ENCODE peak calls at places on chromosomes 1 and 21, in five cellular contexts. O is MM.1S; T is CD8-positive, alpha-beta T cell; F is neural progenitor cell; B is upper lobe of left lung. I is an unnamed sample.

GRCh38 chr1:79682478-79682877 is 675.9 kb upstream of the ADGRL4 start:
- DNase-seq in O (no peak), T (no peak), F (no peak), B (no peak), I (no peak)

GRCh38 chr1:214102907-214103306 is 115.1 kb downstream of the PROX1 start:
- DNase-seq in O (no peak), T (no peak), F (peak; percentile 21), B (no peak), I (peak; percentile 63)

GRCh38 chr21:24938592-24938991 is 668.7 kb downstream of the MRPL39 start:
- DNase-seq in O (no peak), T (no peak), F (no peak), B (no peak), I (no peak)

GRCh38 chr1:201970334-201971159 is 11.9 kb upstream of the RNPEP start:
- DNase-seq in O (no peak), T (no peak), F (no peak), B (no peak), I (no peak)

GRCh38 chr1:198298653-198299052 is 141.9 kb downstream of the NEK7 start:
- DNase-seq in O (no peak), T (no peak), F (peak; percentile 56), B (no peak), I (no peak)

GRCh38 chr1:58353168-58353567 is 193.4 kb downstream of the OMA1 start:
- DNase-seq in O (no peak), T (no peak), F (no peak), B (no peak), I (no peak)

GRCh38 chr21:43023175-43023574 is 48.8 kb downstream of the PKNOX1 start:
- DNase-seq in O (no peak), T (no peak), F (no peak), B (no peak), I (no peak)

GRCh38 chr1:235892734-235893413 is 26.2 kb upstream of the LYST start:
- DNase-seq in O (no peak), T (no peak), F (no peak), B (no peak), I (no peak)

GRCh38 chr1:17551755-17552234 is 12.3 kb downstream of the ARHGEF10L start:
- DNase-seq in O (no peak), T (no peak), F (no peak), B (peak; percentile 34), I (no peak)

GRCh38 chr1:234915923-234916675 is 212.5 kb downstream of the TOMM20 start:
- DNase-seq in O (no peak), T (no peak), F (no peak), B (peak; percentile 57), I (no peak)

GRCh38 chr1:27970401-27970800 is 10.6 kb downstream of the XKR8 start:
- DNase-seq in O (no peak), T (no peak), F (no peak), B (no peak), I (peak; percentile 54)

GRCh38 chr1:163796394-163796821 is 474.7 kb downstream of the NUF2 start:
- DNase-seq in O (no peak), T (no peak), F (peak; percentile 20), B (no peak), I (no peak)

GRCh38 chr1:22239378-22239777 is 96.5 kb upstream of the WNT4 start:
- DNase-seq in O (no peak), T (no peak), F (no peak), B (peak; percentile 44), I (no peak)

DNA sequence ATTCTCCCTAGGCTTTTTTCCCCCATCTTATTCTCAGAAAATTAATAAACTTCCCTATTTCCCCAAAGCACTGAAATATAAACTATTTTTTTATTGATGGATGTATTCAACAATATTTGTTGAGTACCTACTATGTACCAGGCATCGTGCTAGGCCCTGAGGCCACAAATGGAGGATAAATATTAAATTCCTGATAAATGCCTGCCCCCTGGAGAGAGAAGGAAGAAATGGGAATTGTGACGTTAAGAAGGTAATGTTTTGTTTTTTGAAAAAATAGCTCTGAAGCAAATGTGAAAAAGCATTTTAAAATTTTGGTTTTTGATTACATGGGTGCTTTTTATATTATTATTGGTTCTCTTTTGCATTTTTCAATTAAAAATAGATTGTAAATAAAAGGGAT is 60.5 kb upstream of the DPT start:
- DNase-seq in O (no peak), T (no peak), F (no peak), B (no peak), I (no peak)
- TF ChIP-seq CTCF in O (no peak), T (no peak), F (no peak), B (no peak), I (no peak)

GRCh38 chr1:44616284-44616990 is 57.8 kb downstream of the TMEM53 start:
- DNase-seq in O (no peak), T (no peak), F (no peak), B (no peak), I (no peak)

GRCh38 chr1:44616991-44617702 is 57.1 kb downstream of the TMEM53 start:
- DNase-seq in O (no peak), T (no peak), F (peak; percentile 56), B (no peak), I (no peak)

GRCh38 chr1:44611419-44611818 is 62.9 kb downstream of the TMEM53 start:
- DNase-seq in O (no peak), T (no peak), F (no peak), B (no peak), I (no peak)

GRCh38 chr1:44611866-44612265 is 62.4 kb downstream of the TMEM53 start:
- DNase-seq in O (no peak), T (no peak), F (no peak), B (no peak), I (no peak)

DNA sequence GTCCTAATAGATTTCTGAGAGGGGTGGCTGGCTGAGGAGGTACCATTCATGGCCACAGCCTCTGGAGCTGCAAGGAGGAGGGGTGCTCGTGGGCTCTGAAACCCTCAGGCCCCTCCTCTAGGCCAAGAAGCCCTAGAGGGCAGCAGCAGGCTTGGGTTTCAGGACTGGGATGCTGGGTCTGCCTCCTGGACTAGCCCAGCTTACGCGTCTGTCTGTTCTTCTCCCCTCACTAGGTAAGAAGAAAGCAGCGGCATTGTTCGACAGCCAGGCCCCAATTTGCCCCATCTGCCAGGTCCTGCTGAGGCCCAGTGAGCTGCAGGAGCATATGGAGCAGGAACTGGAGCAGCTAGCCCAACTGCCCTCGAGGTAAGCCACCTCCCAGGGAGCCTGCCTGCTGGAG is 60.3 kb downstream of the TMEM53 start:
- DNase-seq in O (no peak), T (no peak), F (peak; percentile 47), B (no peak), I (no peak)
- H3K27ac ChIP-seq in O (no peak overlapping the region), T (no peak overlapping the region), F (no peak overlapping the region), B (no peak overlapping the region), I (no peak overlapping the region)

DNA sequence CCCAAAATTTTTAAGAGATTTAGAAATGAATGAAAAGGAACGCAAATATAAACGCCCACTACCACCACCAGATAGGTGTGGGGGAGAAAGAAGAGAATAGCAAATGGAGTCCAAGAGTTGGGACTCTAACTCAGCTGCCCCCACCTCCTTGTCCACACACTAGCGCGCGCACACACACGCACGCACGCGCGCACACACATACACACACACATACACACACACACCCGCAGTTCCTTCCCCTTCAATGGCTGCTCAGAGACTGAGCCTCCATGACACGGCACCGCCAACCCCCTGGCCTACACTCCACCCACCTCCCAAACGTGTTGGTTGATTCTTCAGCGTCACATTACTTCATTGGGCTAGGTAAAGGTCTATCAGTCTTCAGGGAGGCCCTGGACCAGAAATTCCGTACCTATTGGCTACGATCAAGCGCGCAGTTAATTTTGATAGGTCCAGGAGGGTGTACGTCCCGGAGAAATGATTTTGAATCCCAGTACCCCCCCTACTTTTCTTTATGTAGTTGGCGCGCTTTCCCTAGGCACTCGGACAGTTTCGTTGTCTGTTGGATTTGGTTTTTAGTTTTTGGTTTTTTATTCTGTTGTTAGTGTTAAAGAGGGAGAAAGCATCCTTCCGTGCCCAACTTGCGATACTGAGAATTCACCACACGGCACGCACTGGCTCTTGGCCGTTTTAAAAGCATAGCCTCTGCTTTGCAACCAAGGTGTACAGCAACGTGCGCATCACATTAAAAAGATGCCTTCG is at the start of gene ANP32E:
- DNase-seq in O (peak; percentile 100), T (peak; percentile 94), F (peak; percentile 97), B (peak; percentile 96), I (peak; percentile 99)
- TF ChIP-seq CTCF in O (peak; percentile 49), T (no peak), F (peak; percentile 36), B (peak; percentile 29), I (no peak)

DNA sequence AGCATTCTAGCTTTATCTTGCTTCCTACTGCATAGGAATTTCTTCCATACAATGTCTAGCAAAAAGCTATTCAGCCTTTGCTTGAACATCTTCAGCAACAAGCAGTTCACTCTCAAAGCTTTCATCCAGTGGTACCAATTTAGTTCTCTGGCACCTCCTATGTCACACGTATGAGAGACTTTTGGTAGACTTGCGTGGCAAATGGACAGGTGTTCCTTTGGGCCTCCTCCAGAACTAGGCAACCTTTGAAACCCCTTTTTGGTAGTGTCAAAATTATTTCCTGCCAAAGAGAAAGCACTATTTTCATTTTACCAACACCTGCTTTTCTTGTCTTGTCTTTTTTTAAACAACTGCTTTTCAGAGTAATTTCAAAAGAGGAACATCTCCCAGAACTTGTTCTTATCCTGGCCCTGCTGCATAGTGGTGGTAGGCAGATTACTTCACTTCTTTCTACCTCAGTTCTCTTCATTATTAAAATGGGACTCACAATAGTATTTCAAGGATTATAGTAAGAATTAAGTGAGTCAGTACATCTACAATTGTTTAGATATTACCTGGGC is 122.4 kb downstream of the MAST2 start:
- DNase-seq in O (peak; percentile 80), T (no peak), F (no peak), B (no peak), I (no peak)
- H3K27ac ChIP-seq in O (peak overlapping the region; percentile 65), T (no peak overlapping the region), F (no peak overlapping the region), B (no peak overlapping the region), I (no peak overlapping the region)

GRCh38 chr1:44239961-44240371 is 26.7 kb downstream of the DMAP1 start:
- DNase-seq in O (no peak), T (no peak), F (no peak), B (no peak), I (no peak)

GRCh38 chr1:44240802-44241671 is 27.8 kb downstream of the DMAP1 start:
- DNase-seq in O (no peak), T (no peak), F (no peak), B (no peak), I (no peak)

GRCh38 chr1:44237721-44238457 is 24.6 kb downstream of the DMAP1 start:
- DNase-seq in O (no peak), T (peak; percentile 20), F (peak; percentile 89), B (peak; percentile 44), I (no peak)

GRCh38 chr1:44238651-44239050 is 25.4 kb downstream of the DMAP1 start:
- DNase-seq in O (no peak), T (no peak), F (no peak), B (no peak), I (no peak)

GRCh38 chr1:44239337-44239960 is 26.2 kb downstream of the DMAP1 start:
- DNase-seq in O (no peak), T (no peak), F (peak; percentile 74), B (no peak), I (no peak)
- TF ChIP-seq CTCF in O (no peak), T (no peak), F (peak; percentile 31), B (no peak), I (peak; percentile 37)

GRCh38 chr1:68979891-68980290 is 483.0 kb upstream of the DEPDC1 start:
- DNase-seq in O (no peak), T (no peak), F (no peak), B (no peak), I (no peak)
- H3K27ac ChIP-seq in O (no peak overlapping the region), T (no peak overlapping the region), F (no peak overlapping the region), B (no peak overlapping the region), I (no peak overlapping the region)